ENCODE peak calls at places on chromosomes 1 and 21, in six cellular contexts. B is iris pigment epithelial cell, S is Daoy, Q is globus pallidus, T is EH, E is NCI-H1105 treated with DMSO at 0.1 percent for 48 hours. O is an unnamed sample.

GRCh38 chr1:54942976-54943375 is 37.5 kb upstream of the TMEM61 start:
- DNase-seq in B (no peak), S (no peak), Q (no peak), T (no peak), E (no peak), O (no peak)

GRCh38 chr1:2354511-2355407 is 36.6 kb downstream of the MORN1 start:
- DNase-seq in B (no peak), S (no peak), Q (no peak), T (peak), E (no peak), O (no peak)

GRCh38 chr1:202836616-202837403 is 26.1 kb downstream of the PCAT6 start:
- DNase-seq in B (no peak), S (no peak), Q (no peak), T (no peak), E (no peak), O (no peak)

GRCh38 chr1:154837679-154838171 is 32.4 kb downstream of the KCNN3 start:
- DNase-seq in B (no peak), S (no peak), Q (no peak), T (no peak), E (peak), O (no peak)

GRCh38 chr1:206829875-206830274 is 35.5 kb upstream of the IL20 start:
- DNase-seq in B (no peak), S (no peak), Q (no peak), T (no peak), E (no peak), O (no peak)

GRCh38 chr1:63797056-63797726 is 23.4 kb downstream of the ROR1 start:
- DNase-seq in B (no peak), S (peak), Q (no peak), T (no peak), E (no peak), O (peak)

GRCh38 chr1:26848947-26849774 is 13.8 kb upstream of the SFN start:
- DNase-seq in B (peak), S (peak), Q (no peak), T (peak), E (no peak), O (peak)

GRCh38 chr1:178055093-178055492 is 38.8 kb upstream of the RASAL2 start:
- DNase-seq in B (no peak), S (peak), Q (peak), T (peak), E (no peak), O (no peak)

GRCh38 chr1:211589782-211590721 is 11.1 kb upstream of the SLC30A1 start:
- DNase-seq in B (peak), S (peak), Q (peak), T (peak), E (no peak), O (no peak)

GRCh38 chr1:156476501-156477298 is 23.9 kb downstream of the MEF2D start:
- DNase-seq in B (peak), S (peak), Q (no peak), T (peak), E (no peak), O (peak)

GRCh38 chr21:41366522-41367151 is 4.8 kb downstream of the MX2 start:
- DNase-seq in B (peak), S (peak), Q (no peak), T (peak), E (no peak), O (peak)

GRCh38 chr1:221557024-221557423 is 184.9 kb downstream of the DUSP10 start:
- DNase-seq in B (no peak), S (no peak), Q (no peak), T (peak), E (no peak), O (no peak)

GRCh38 chr21:35428489-35428888 is 379.4 kb upstream of the RUNX1 start:
- DNase-seq in B (peak), S (peak), Q (no peak), T (peak), E (no peak), O (no peak)

GRCh38 chr1:12064073-12064969 is 1.2 kb downstream of the TNFRSF8 start:
- DNase-seq in B (no peak), S (no peak), Q (no peak), T (no peak), E (no peak), O (no peak)

GRCh38 chr1:6822530-6823359 is 37.5 kb downstream of the CAMTA1 start:
- DNase-seq in B (no peak), S (no peak), Q (no peak), T (no peak), E (no peak), O (no peak)

GRCh38 chr1:210372491-210372890 is 43.8 kb downstream of the HHAT start:
- DNase-seq in B (no peak), S (peak), Q (no peak), T (no peak), E (no peak), O (no peak)

GRCh38 chr1:240486596-240486995 is 125.4 kb downstream of the GREM2 start:
- DNase-seq in B (no peak), S (no peak), Q (no peak), T (peak), E (no peak), O (no peak)

GRCh38 chr1:225774276-225775147 is 3.1 kb upstream of the SRP9 start:
- DNase-seq in B (no peak), S (no peak), Q (no peak), T (peak), E (no peak), O (no peak)

GRCh38 chr1:115641762-115642167 is at the start of gene VANGL1:
- DNase-seq in B (peak), S (peak), Q (no peak), T (peak), E (peak), O (peak)

GRCh38 chr1:25167269-25168192 is 64.8 kb downstream of the SYF2 start:
- DNase-seq in B (no peak), S (peak), Q (peak), T (no peak), E (no peak), O (no peak)

GRCh38 chr1:210003501-210003900 is 65.5 kb downstream of the SYT14 start:
- DNase-seq in B (no peak), S (no peak), Q (peak), T (no peak), E (no peak), O (no peak)

GRCh38 chr1:167630568-167631385 is 745 bp downstream of the RCSD1 start:
- DNase-seq in B (no peak), S (no peak), Q (no peak), T (no peak), E (no peak), O (no peak)

GRCh38 chr1:43688594-43689000 is 18.7 kb upstream of the ST3GAL3 start:
- DNase-seq in B (peak), S (peak), Q (no peak), T (peak), E (no peak), O (peak)

GRCh38 chr1:57192256-57192655 is 226.4 kb upstream of the C8B start:
- DNase-seq in B (peak), S (peak), Q (no peak), T (no peak), E (no peak), O (no peak)

GRCh38 chr1:85277027-85277625 is 694 bp upstream of the BCL10 start:
- DNase-seq in B (no peak), S (no peak), Q (peak), T (no peak), E (no peak), O (no peak)

GRCh38 chr1:216604771-216605170 is 118.5 kb downstream of the ESRRG start:
- DNase-seq in B (no peak), S (no peak), Q (no peak), T (no peak), E (peak), O (no peak)

GRCh38 chr1:2134232-2134603 is 60.4 kb downstream of the FAAP20 start:
- DNase-seq in B (no peak), S (no peak), Q (peak), T (no peak), E (no peak), O (no peak)

GRCh38 chr1:39410915-39411436 is 80.5 kb upstream of the BMP8A start:
- DNase-seq in B (peak), S (peak), Q (peak), T (peak), E (peak), O (peak)

GRCh38 chr1:201436461-201436860 is 14.9 kb upstream of the TNNI1 start:
- DNase-seq in B (peak), S (peak), Q (no peak), T (peak), E (no peak), O (no peak)

GRCh38 chr1:45867697-45868346 is 64.4 kb downstream of the MAST2 start:
- DNase-seq in B (no peak), S (no peak), Q (no peak), T (no peak), E (no peak), O (no peak)

GRCh38 chr1:33045814-33046213 is 9.1 kb upstream of the AK2 start:
- DNase-seq in B (no peak), S (no peak), Q (no peak), T (peak), E (peak), O (no peak)

GRCh38 chr1:173258484-173259264 is 51.5 kb upstream of the TNFSF4 start:
- DNase-seq in B (no peak), S (no peak), Q (no peak), T (peak), E (no peak), O (no peak)

GRCh38 chr21:46532080-46532479 is 72.8 kb downstream of the S100B start:
- DNase-seq in B (no peak), S (no peak), Q (no peak), T (no peak), E (no peak), O (no peak)

GRCh38 chr1:231512147-231512698 is 16.2 kb upstream of the TSNAX start:
- DNase-seq in B (peak), S (peak), Q (no peak), T (peak), E (no peak), O (peak)